ENCODE peak calls at places on chromosome 7, in four cellular contexts. One of them, this sample, is unnamed.
A peak's percentile ranks its signal among the peaks of the same experiment; 100 is the strongest.

GRCh38 chr7:114856625-114857024 is 65.3 kb upstream of the MDFIC start:
- DNase-seq in Panc1: no peak
- DNase-seq in pancreas: no peak
- DNase-seq in caudate nucleus: no peak
- DNase-seq in this sample: no peak

GRCh38 chr7:146791344-146792300 is 675.0 kb downstream of the CNTNAP2 start:
- DNase-seq in Panc1: no peak
- DNase-seq in pancreas: no peak
- DNase-seq in caudate nucleus: no peak
- DNase-seq in this sample: no peak

GRCh38 chr7:45456105-45456504 is 118.1 kb upstream of the ADCY1 start:
- DNase-seq in pancreas: no peak
- DNase-seq in caudate nucleus: no peak
- DNase-seq in Panc1: no peak
- DNase-seq in this sample: no peak

GRCh38 chr7:35565927-35566326 is 129.0 kb downstream of the HERPUD2 start:
- DNase-seq in pancreas: no peak
- DNase-seq in caudate nucleus: no peak
- DNase-seq in Panc1: no peak
- DNase-seq in this sample: no peak

GRCh38 chr7:100891555-100891954 is 2.0 kb upstream of the UFSP1 start:
- DNase-seq in pancreas: no peak
- DNase-seq in caudate nucleus: no peak
- DNase-seq in Panc1: no peak
- DNase-seq in this sample: no peak

GRCh38 chr7:40400525-40400924 is 265.7 kb downstream of the SUGCT start:
- DNase-seq in caudate nucleus: no peak
- DNase-seq in Panc1: no peak
- DNase-seq in pancreas: no peak
- DNase-seq in this sample: no peak

GRCh38 chr7:99827040-99827778 is 604 bp upstream of the CYP3A43 start:
- DNase-seq in pancreas: peak; percentile 75
- DNase-seq in caudate nucleus: no peak
- DNase-seq in Panc1: no peak
- DNase-seq in this sample: no peak

GRCh38 chr7:87330316-87330715 is 15.1 kb upstream of the CROT start:
- DNase-seq in pancreas: no peak
- DNase-seq in caudate nucleus: no peak
- DNase-seq in Panc1: no peak
- DNase-seq in this sample: no peak

GRCh38 chr7:29609162-29610030 is 45.8 kb downstream of the PRR15 start:
- DNase-seq in pancreas: peak; percentile 33
- DNase-seq in Panc1: no peak
- DNase-seq in caudate nucleus: no peak
- DNase-seq in this sample: no peak

GRCh38 chr7:121440857-121441503 is 44.9 kb upstream of the FAM3C start:
- DNase-seq in Panc1: no peak
- DNase-seq in caudate nucleus: no peak
- DNase-seq in pancreas: peak; percentile 41
- DNase-seq in this sample: no peak

GRCh38 chr7:320297-320696 is 30.3 kb downstream of the FOXL3 start:
- DNase-seq in pancreas: no peak
- DNase-seq in caudate nucleus: no peak
- DNase-seq in Panc1: no peak
- DNase-seq in this sample: no peak

GRCh38 chr7:139108256-139109187 is 998 bp downstream of the ZC3HAV1 start:
- DNase-seq in Panc1: no peak
- DNase-seq in pancreas: peak; percentile 8
- DNase-seq in caudate nucleus: no peak
- DNase-seq in this sample: peak; percentile 29

GRCh38 chr7:19001854-19002253 is 115.6 kb downstream of the TWIST1 start:
- DNase-seq in Panc1: no peak
- DNase-seq in caudate nucleus: no peak
- DNase-seq in pancreas: no peak
- DNase-seq in this sample: no peak

GRCh38 chr7:63521-64021 is 128.8 kb upstream of the FAM20C start:
- DNase-seq in Panc1: no peak
- DNase-seq in pancreas: no peak
- DNase-seq in caudate nucleus: no peak
- DNase-seq in this sample: no peak

GRCh38 chr7:142098004-142098403 is 13.5 kb upstream of the MGAM2 start:
- DNase-seq in Panc1: no peak
- DNase-seq in pancreas: no peak
- DNase-seq in caudate nucleus: no peak
- DNase-seq in this sample: no peak

GRCh38 chr7:66296555-66296954 is 91.4 kb downstream of the TPST1 start:
- DNase-seq in pancreas: no peak
- DNase-seq in caudate nucleus: no peak
- DNase-seq in Panc1: no peak
- DNase-seq in this sample: no peak

GRCh38 chr7:149780636-149781419 is 7.4 kb upstream of the ZNF467 start:
- DNase-seq in pancreas: no peak
- DNase-seq in Panc1: no peak
- DNase-seq in caudate nucleus: no peak
- DNase-seq in this sample: peak; percentile 72

GRCh38 chr7:77831481-77831880 is 32.9 kb downstream of the PHTF2 start:
- DNase-seq in pancreas: no peak
- DNase-seq in Panc1: no peak
- DNase-seq in caudate nucleus: no peak
- DNase-seq in this sample: no peak

GRCh38 chr7:55099086-55099831 is 80.4 kb downstream of the EGFR start:
- DNase-seq in Panc1: no peak
- DNase-seq in pancreas: no peak
- DNase-seq in caudate nucleus: no peak
- DNase-seq in this sample: no peak

GRCh38 chr7:27161214-27161720 is 4.1 kb downstream of the HOXA9 start:
- DNase-seq in caudate nucleus: no peak
- DNase-seq in Panc1: no peak
- DNase-seq in pancreas: no peak
- DNase-seq in this sample: no peak

GRCh38 chr7:127413962-127414361 is 21.5 kb upstream of the ZNF800 start:
- DNase-seq in Panc1: no peak
- DNase-seq in caudate nucleus: no peak
- DNase-seq in pancreas: no peak
- DNase-seq in this sample: no peak

GRCh38 chr7:75048435-75049379 is 24.9 kb downstream of the RCC1L start:
- DNase-seq in caudate nucleus: no peak
- DNase-seq in Panc1: no peak
- DNase-seq in pancreas: no peak
- DNase-seq in this sample: no peak

DNA sequence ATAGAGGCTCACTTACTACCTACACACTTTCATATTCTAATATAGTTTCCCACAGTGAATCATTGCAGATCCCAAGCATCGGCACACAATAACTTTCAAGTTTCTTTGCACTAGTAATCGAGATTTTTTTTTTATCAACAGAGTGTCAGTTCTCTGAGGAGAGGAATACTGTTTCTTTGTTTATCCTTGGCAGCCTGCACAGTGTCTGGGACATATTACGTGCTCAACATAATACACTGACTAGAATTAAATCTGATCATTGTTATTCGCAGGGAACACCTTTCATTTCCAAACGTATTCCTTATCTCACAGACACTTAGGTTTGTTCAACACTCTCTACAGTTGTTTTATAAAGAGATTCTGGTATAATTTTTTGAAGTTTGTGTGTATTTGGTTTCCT is 95.3 kb downstream of the CACNA2D1 start:
- DNase-seq in caudate nucleus: no peak
- DNase-seq in pancreas: no peak
- DNase-seq in Panc1: no peak
- DNase-seq in this sample: no peak
- H3K27ac ChIP-seq in caudate nucleus: no peak overlapping the region
- H3K27ac ChIP-seq in pancreas: no peak overlapping the region
- H3K27ac ChIP-seq in Panc1: no peak overlapping the region
- H3K27ac ChIP-seq in this sample: no peak overlapping the region

DNA sequence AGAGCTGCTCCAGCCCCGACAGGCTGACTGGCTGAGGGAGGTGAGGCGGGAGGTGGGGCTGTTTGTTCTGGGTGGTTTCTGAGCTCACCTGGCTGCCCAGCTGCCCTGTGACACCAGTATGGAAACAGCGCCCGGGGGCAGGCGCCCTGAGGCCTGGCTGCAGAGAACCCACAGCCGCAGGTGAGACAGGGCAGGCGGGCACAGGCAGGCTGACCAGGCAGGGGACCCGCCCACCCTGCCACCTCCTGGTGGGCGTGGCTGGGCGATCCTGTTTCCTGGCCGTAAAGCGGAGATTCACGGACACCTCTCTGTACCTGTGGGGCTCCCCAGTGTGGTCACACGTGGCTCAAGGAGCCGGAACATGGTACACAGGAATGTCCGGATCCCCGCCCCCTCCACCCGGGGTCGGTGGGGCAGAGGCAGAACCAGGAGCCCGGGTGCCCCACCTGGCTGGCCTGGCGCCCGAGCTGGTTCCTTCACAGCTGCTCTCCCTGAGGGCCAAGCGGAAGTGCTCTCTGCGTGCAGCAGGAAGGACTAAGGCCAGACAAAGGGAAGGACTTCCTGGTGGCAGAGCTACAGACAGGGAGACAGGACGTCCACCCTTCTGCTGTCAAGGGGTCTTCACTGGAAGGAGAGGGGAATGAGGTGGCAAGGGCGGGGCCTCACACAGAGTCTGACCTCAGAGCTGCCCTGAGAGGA is 3.9 kb downstream of the MICALL2 start:
- DNase-seq in caudate nucleus: no peak
- DNase-seq in Panc1: no peak
- DNase-seq in pancreas: peak; percentile 93
- DNase-seq in this sample: no peak
- H3K27ac ChIP-seq in caudate nucleus: peak overlapping the region; percentile 60
- H3K27ac ChIP-seq in Panc1: peak overlapping the region; percentile 87
- H3K27ac ChIP-seq in pancreas: peak overlapping the region; percentile 86
- H3K27ac ChIP-seq in this sample: no peak overlapping the region

DNA sequence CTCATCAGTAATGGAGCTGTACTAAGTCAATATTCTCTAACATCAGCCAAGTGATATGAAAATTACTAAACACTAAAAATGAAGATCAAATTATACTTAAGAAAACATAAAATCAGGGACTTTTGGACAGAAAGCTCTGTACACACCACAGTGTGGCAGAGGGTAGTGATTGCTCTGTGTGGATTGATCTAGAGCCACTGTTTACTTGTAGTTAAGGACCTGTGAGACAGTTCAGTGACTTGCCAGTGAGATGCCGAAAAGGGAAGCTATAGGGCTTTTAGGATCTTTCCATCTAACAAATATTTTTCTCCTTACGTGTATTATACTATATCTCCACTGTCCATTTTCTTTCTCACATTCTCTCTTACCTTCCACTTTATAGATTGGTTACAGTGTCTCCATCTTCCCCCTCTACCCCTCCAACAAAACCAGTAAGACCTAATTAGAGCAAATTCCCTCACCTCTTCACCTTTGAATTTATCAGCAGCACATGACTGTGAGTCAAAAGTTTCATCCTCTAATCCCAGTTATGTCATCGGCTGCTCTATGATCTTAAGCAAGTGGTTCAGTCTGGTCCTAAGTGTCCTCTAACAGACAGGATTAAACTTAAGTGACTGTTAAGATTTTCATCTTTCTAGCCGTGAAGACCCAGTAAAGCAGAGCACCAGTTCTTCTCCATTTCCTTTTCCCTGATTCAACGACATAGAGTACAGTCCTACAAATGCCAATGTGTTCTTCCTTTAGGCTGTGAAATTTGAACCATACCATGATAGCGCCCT is 6.9 kb downstream of the PIK3CG start:
- DNase-seq in pancreas: no peak
- DNase-seq in Panc1: no peak
- DNase-seq in caudate nucleus: no peak
- DNase-seq in this sample: no peak
- H3K27ac ChIP-seq in pancreas: no peak overlapping the region
- H3K27ac ChIP-seq in Panc1: no peak overlapping the region
- H3K27ac ChIP-seq in caudate nucleus: no peak overlapping the region
- H3K27ac ChIP-seq in this sample: no peak overlapping the region

DNA sequence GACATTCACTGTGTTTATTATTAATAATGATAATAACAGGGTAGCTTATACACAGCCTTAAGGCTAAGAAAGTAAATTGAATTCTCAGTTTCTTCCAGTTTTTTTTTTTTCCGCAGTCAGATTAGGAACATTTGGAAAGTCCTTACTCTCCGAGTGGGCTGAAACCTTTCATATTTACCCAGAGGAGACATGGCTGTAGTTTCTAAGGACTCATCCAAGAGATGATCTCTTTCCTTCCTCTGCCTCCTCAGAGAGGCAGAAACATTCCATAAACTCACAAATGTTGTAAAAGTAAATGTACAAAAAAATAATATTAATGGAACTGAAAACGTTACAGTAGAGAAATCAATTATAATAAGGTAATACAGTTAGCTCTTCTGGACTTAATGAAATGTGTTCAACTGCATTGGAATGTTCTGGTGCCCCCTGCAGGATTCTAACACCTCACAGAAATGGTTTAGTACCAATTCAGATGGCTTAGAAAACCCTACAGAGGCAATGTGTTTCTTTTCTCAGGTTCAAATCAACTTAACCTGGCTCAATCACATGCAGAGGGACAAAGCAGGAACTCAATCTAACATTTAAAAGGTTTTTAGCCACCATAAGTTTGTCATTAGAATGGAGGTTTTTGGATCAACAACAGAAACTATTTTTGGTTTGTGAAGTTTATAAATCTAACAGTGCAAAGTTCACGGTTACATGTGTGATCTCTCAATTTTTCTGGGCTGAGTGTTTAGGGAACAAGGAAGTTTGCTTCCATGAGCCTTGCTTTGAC is 71.7 kb downstream of the ICA1 start:
- DNase-seq in pancreas: no peak
- DNase-seq in Panc1: peak; percentile 46
- DNase-seq in caudate nucleus: no peak
- DNase-seq in this sample: peak; percentile 33
- H3K27ac ChIP-seq in pancreas: no peak overlapping the region
- H3K27ac ChIP-seq in Panc1: no peak overlapping the region
- H3K27ac ChIP-seq in caudate nucleus: no peak overlapping the region
- H3K27ac ChIP-seq in this sample: no peak overlapping the region

DNA sequence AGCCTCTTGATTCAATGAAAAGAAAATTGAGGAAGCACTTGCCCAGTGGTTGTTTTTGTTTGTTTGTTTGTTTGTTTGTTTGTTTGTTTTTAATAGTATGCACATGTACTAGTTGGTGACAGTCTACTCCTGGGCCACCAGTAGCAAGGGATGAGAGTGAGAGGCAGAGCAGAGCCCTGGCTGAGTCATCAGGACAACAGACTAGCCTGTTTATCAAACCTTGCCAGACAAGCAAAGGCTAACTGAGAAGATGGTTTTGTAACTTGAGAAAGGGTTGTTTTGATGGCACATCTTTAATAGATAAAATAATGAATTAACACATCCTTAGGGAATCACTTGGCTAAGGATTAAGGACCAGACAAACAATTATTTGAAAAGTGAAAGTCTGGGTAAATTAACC is 78.1 kb downstream of the INHBA start:
- DNase-seq in Panc1: no peak
- DNase-seq in pancreas: no peak
- DNase-seq in caudate nucleus: no peak
- DNase-seq in this sample: no peak
- H3K27ac ChIP-seq in Panc1: no peak overlapping the region
- H3K27ac ChIP-seq in pancreas: no peak overlapping the region
- H3K27ac ChIP-seq in caudate nucleus: no peak overlapping the region
- H3K27ac ChIP-seq in this sample: no peak overlapping the region

This sample was measured in substantia nigra.